ENCODE peak calls at places on chromosomes 7 and 10, in nine cellular contexts. One of them, this sample, is unnamed. For H3K9me3 and H3K36me3, the result is how much of the 10 kb centered on the place peaks cover.

GRCh38 chr7:101116898-101117297 is 10.0 kb upstream of the SERPINE1 start:
- DNase-seq in tibial artery: no peak
- DNase-seq in Panc1: no peak
- DNase-seq in left ventricle myocardium inferior: no peak
- DNase-seq in psoas muscle: peak
- DNase-seq in endodermal cell: no peak
- DNase-seq in PC-3: no peak
- DNase-seq in breast epithelium: no peak
- DNase-seq in Peyer's patch: no peak
- DNase-seq in this sample: no peak

GRCh38 chr10:110504111-110504735 is 6.5 kb downstream of the DUSP5 start:
- DNase-seq in tibial artery: peak
- DNase-seq in Panc1: no peak
- DNase-seq in left ventricle myocardium inferior: no peak
- DNase-seq in psoas muscle: no peak
- DNase-seq in endodermal cell: no peak
- DNase-seq in PC-3: no peak
- DNase-seq in breast epithelium: peak
- DNase-seq in Peyer's patch: peak
- DNase-seq in this sample: peak

GRCh38 chr10:63700209-63700934 is 179.2 kb downstream of the REEP3 start:
- DNase-seq in tibial artery: peak
- DNase-seq in Panc1: peak
- DNase-seq in left ventricle myocardium inferior: no peak
- DNase-seq in psoas muscle: peak
- DNase-seq in endodermal cell: no peak
- DNase-seq in PC-3: peak
- DNase-seq in breast epithelium: no peak
- DNase-seq in Peyer's patch: peak
- DNase-seq in this sample: no peak

GRCh38 chr10:73809061-73809818 is 2.2 kb downstream of the NDST2 start:
- DNase-seq in tibial artery: no peak
- DNase-seq in Panc1: no peak
- DNase-seq in left ventricle myocardium inferior: no peak
- DNase-seq in psoas muscle: peak
- DNase-seq in endodermal cell: no peak
- DNase-seq in PC-3: no peak
- DNase-seq in breast epithelium: no peak
- DNase-seq in Peyer's patch: no peak
- DNase-seq in this sample: no peak

GRCh38 chr10:79147796-79148451 is 79.2 kb downstream of the ZMIZ1 start:
- DNase-seq in tibial artery: no peak
- DNase-seq in Panc1: no peak
- DNase-seq in left ventricle myocardium inferior: no peak
- DNase-seq in psoas muscle: no peak
- DNase-seq in endodermal cell: no peak
- DNase-seq in PC-3: no peak
- DNase-seq in breast epithelium: no peak
- DNase-seq in Peyer's patch: no peak
- DNase-seq in this sample: no peak

GRCh38 chr10:46539596-46540411 is 16.7 kb downstream of the GPRIN2 start:
- DNase-seq in tibial artery: no peak
- DNase-seq in Panc1: no peak
- DNase-seq in left ventricle myocardium inferior: no peak
- DNase-seq in psoas muscle: peak
- DNase-seq in endodermal cell: no peak
- DNase-seq in PC-3: no peak
- DNase-seq in breast epithelium: no peak
- DNase-seq in Peyer's patch: peak
- DNase-seq in this sample: no peak

GRCh38 chr7:87941138-87941537 is 7.1 kb downstream of the ADAM22 start:
- DNase-seq in tibial artery: no peak
- DNase-seq in Panc1: no peak
- DNase-seq in left ventricle myocardium inferior: no peak
- DNase-seq in psoas muscle: no peak
- DNase-seq in endodermal cell: no peak
- DNase-seq in PC-3: peak
- DNase-seq in breast epithelium: no peak
- DNase-seq in Peyer's patch: no peak
- DNase-seq in this sample: no peak

GRCh38 chr10:20118119-20118518 is 301.9 kb downstream of the PLXDC2 start:
- DNase-seq in tibial artery: no peak
- DNase-seq in Panc1: no peak
- DNase-seq in left ventricle myocardium inferior: no peak
- DNase-seq in psoas muscle: no peak
- DNase-seq in endodermal cell: no peak
- DNase-seq in PC-3: no peak
- DNase-seq in breast epithelium: no peak
- DNase-seq in Peyer's patch: no peak
- DNase-seq in this sample: no peak

GRCh38 chr7:70032673-70033072 is 434.4 kb downstream of the AUTS2 start:
- DNase-seq in tibial artery: no peak
- DNase-seq in Panc1: no peak
- DNase-seq in left ventricle myocardium inferior: no peak
- DNase-seq in psoas muscle: no peak
- DNase-seq in endodermal cell: no peak
- DNase-seq in PC-3: no peak
- DNase-seq in breast epithelium: no peak
- DNase-seq in Peyer's patch: no peak
- DNase-seq in this sample: no peak

GRCh38 chr7:143222782-143223181 is 945 bp downstream of the TAS2R40 start:
- DNase-seq in tibial artery: peak
- DNase-seq in Panc1: no peak
- DNase-seq in left ventricle myocardium inferior: peak
- DNase-seq in psoas muscle: no peak
- DNase-seq in endodermal cell: no peak
- DNase-seq in PC-3: no peak
- DNase-seq in breast epithelium: no peak
- DNase-seq in Peyer's patch: no peak
- DNase-seq in this sample: no peak

GRCh38 chr10:6494934-6495592 is 85.0 kb downstream of the PRKCQ start:
- DNase-seq in tibial artery: no peak
- DNase-seq in Panc1: no peak
- DNase-seq in left ventricle myocardium inferior: no peak
- DNase-seq in psoas muscle: no peak
- DNase-seq in endodermal cell: no peak
- DNase-seq in PC-3: no peak
- DNase-seq in breast epithelium: no peak
- DNase-seq in Peyer's patch: peak
- DNase-seq in this sample: peak

GRCh38 chr10:74213571-74214162 is 62.6 kb downstream of the ADK start:
- DNase-seq in tibial artery: peak
- DNase-seq in Panc1: no peak
- DNase-seq in left ventricle myocardium inferior: no peak
- DNase-seq in psoas muscle: no peak
- DNase-seq in endodermal cell: peak
- DNase-seq in PC-3: peak
- DNase-seq in breast epithelium: no peak
- DNase-seq in Peyer's patch: peak
- DNase-seq in this sample: peak

GRCh38 chr7:133984023-133984422 is 143.1 kb upstream of the LRGUK start:
- DNase-seq in tibial artery: no peak
- DNase-seq in Panc1: no peak
- DNase-seq in left ventricle myocardium inferior: no peak
- DNase-seq in psoas muscle: no peak
- DNase-seq in endodermal cell: no peak
- DNase-seq in PC-3: no peak
- DNase-seq in breast epithelium: no peak
- DNase-seq in Peyer's patch: no peak
- DNase-seq in this sample: no peak

GRCh38 chr10:1299041-1299726 is 243.0 kb downstream of the WDR37 start:
- DNase-seq in tibial artery: no peak
- DNase-seq in Panc1: no peak
- DNase-seq in left ventricle myocardium inferior: no peak
- DNase-seq in psoas muscle: no peak
- DNase-seq in endodermal cell: no peak
- DNase-seq in PC-3: no peak
- DNase-seq in breast epithelium: no peak
- DNase-seq in Peyer's patch: no peak
- DNase-seq in this sample: no peak

GRCh38 chr10:1295756-1296480 is 239.7 kb downstream of the WDR37 start:
- DNase-seq in tibial artery: no peak
- DNase-seq in Panc1: no peak
- DNase-seq in left ventricle myocardium inferior: no peak
- DNase-seq in psoas muscle: no peak
- DNase-seq in endodermal cell: no peak
- DNase-seq in PC-3: no peak
- DNase-seq in breast epithelium: no peak
- DNase-seq in Peyer's patch: no peak
- DNase-seq in this sample: no peak

GRCh38 chr10:1300218-1300617 is 244.0 kb downstream of the WDR37 start:
- DNase-seq in tibial artery: no peak
- DNase-seq in Panc1: no peak
- DNase-seq in left ventricle myocardium inferior: no peak
- DNase-seq in psoas muscle: no peak
- DNase-seq in endodermal cell: no peak
- DNase-seq in PC-3: no peak
- DNase-seq in breast epithelium: no peak
- DNase-seq in Peyer's patch: no peak
- DNase-seq in this sample: no peak

GRCh38 chr10:1294748-1295147 is 238.6 kb downstream of the WDR37 start:
- DNase-seq in tibial artery: no peak
- DNase-seq in Panc1: no peak
- DNase-seq in left ventricle myocardium inferior: no peak
- DNase-seq in psoas muscle: no peak
- DNase-seq in endodermal cell: no peak
- DNase-seq in PC-3: no peak
- DNase-seq in breast epithelium: no peak
- DNase-seq in Peyer's patch: no peak
- DNase-seq in this sample: no peak

GRCh38 chr10:1297566-1298301 is 241.5 kb downstream of the WDR37 start:
- DNase-seq in tibial artery: no peak
- DNase-seq in Panc1: no peak
- DNase-seq in left ventricle myocardium inferior: no peak
- DNase-seq in psoas muscle: no peak
- DNase-seq in endodermal cell: peak
- DNase-seq in PC-3: no peak
- DNase-seq in breast epithelium: no peak
- DNase-seq in Peyer's patch: no peak
- DNase-seq in this sample: no peak
- H3K27ac ChIP-seq in tibial artery: no peak
- H3K27ac ChIP-seq in Panc1: no peak
- H3K27ac ChIP-seq in left ventricle myocardium inferior: no peak
- H3K27ac ChIP-seq in psoas muscle: no peak
- H3K27ac ChIP-seq in endodermal cell: no peak
- H3K27ac ChIP-seq in PC-3: no peak
- H3K27ac ChIP-seq in breast epithelium: no peak
- H3K27ac ChIP-seq in Peyer's patch: no peak
- H3K27ac ChIP-seq in this sample: no peak

GRCh38 chr7:13542451-13542850 is 447.0 kb downstream of the ETV1 start:
- DNase-seq in tibial artery: no peak
- DNase-seq in Panc1: no peak
- DNase-seq in left ventricle myocardium inferior: no peak
- DNase-seq in psoas muscle: no peak
- DNase-seq in endodermal cell: no peak
- DNase-seq in PC-3: no peak
- DNase-seq in breast epithelium: no peak
- DNase-seq in Peyer's patch: no peak
- DNase-seq in this sample: no peak
- H3K9me3 ChIP-seq in tibial artery: under half
- H3K9me3 ChIP-seq in Panc1: under half
- H3K9me3 ChIP-seq in left ventricle myocardium inferior: under half
- H3K9me3 ChIP-seq in psoas muscle: under half
- H3K9me3 ChIP-seq in endodermal cell: under half
- H3K9me3 ChIP-seq in PC-3: under half
- H3K9me3 ChIP-seq in breast epithelium: under half
- H3K9me3 ChIP-seq in Peyer's patch: under half
- H3K9me3 ChIP-seq in this sample: under half

DNA sequence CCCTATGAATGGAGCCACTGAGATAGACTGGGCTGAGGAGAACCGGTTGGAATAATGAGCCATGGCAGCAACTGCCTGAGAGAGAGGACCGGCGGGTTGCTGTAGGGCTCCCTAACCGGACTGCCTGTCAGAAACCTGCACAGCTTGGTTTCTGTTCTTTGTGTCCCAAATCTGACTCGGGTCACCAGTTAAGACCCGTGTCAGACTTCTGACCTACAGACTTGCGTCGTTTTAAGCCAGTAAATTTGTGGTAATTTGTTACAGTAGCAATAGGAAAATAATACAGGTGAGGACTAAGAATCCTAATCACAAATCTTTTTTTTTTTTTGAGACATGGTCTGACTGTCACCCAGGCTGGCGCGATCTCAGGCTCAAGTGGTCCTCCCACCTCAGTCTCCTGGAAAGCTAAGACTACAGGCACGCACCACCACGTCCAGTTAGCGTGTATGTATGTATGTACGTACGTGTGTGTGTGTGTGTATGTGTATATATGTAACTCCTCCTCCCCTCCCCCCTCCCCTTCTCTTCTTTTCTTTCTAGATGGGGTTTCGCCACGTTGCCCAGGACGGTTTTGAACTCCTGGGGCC is 671 bp upstream of the DDX56 start:
- DNase-seq in tibial artery: no peak
- DNase-seq in Panc1: no peak
- DNase-seq in left ventricle myocardium inferior: no peak
- DNase-seq in psoas muscle: no peak
- DNase-seq in endodermal cell: no peak
- DNase-seq in PC-3: no peak
- DNase-seq in breast epithelium: no peak
- DNase-seq in Peyer's patch: no peak
- DNase-seq in this sample: no peak
- H3K36me3 ChIP-seq in tibial artery: half or more
- H3K36me3 ChIP-seq in Panc1: under half
- H3K36me3 ChIP-seq in left ventricle myocardium inferior: half or more
- H3K36me3 ChIP-seq in psoas muscle: half or more
- H3K36me3 ChIP-seq in endodermal cell: half or more
- H3K36me3 ChIP-seq in PC-3: under half
- H3K36me3 ChIP-seq in breast epithelium: under half
- H3K36me3 ChIP-seq in Peyer's patch: under half
- H3K36me3 ChIP-seq in this sample: half or more

GRCh38 chr10:14954934-14955333 is 1.0 kb upstream of the DCLRE1C start:
- DNase-seq in tibial artery: no peak
- DNase-seq in Panc1: no peak
- DNase-seq in left ventricle myocardium inferior: no peak
- DNase-seq in psoas muscle: peak
- DNase-seq in endodermal cell: no peak
- DNase-seq in PC-3: no peak
- DNase-seq in breast epithelium: no peak
- DNase-seq in Peyer's patch: no peak
- DNase-seq in this sample: no peak

GRCh38 chr10:14953452-14954000 is 370 bp downstream of the DCLRE1C start:
- DNase-seq in tibial artery: peak
- DNase-seq in Panc1: no peak
- DNase-seq in left ventricle myocardium inferior: peak
- DNase-seq in psoas muscle: peak
- DNase-seq in endodermal cell: no peak
- DNase-seq in PC-3: peak
- DNase-seq in breast epithelium: peak
- DNase-seq in Peyer's patch: peak
- DNase-seq in this sample: peak

GRCh38 chr10:14959221-14960057 is at the start of gene MEIG1:
- DNase-seq in tibial artery: peak
- DNase-seq in Panc1: peak
- DNase-seq in left ventricle myocardium inferior: peak
- DNase-seq in psoas muscle: peak
- DNase-seq in endodermal cell: peak
- DNase-seq in PC-3: peak
- DNase-seq in breast epithelium: peak
- DNase-seq in Peyer's patch: peak
- DNase-seq in this sample: peak

GRCh38 chr10:14954001-14954770 is at the start of gene DCLRE1C:
- DNase-seq in tibial artery: peak
- DNase-seq in Panc1: no peak
- DNase-seq in left ventricle myocardium inferior: peak
- DNase-seq in psoas muscle: peak
- DNase-seq in endodermal cell: peak
- DNase-seq in PC-3: peak
- DNase-seq in breast epithelium: peak
- DNase-seq in Peyer's patch: peak
- DNase-seq in this sample: peak

GRCh38 chr10:14958872-14959220 is 342 bp upstream of the MEIG1 start:
- DNase-seq in tibial artery: no peak
- DNase-seq in Panc1: no peak
- DNase-seq in left ventricle myocardium inferior: no peak
- DNase-seq in psoas muscle: no peak
- DNase-seq in endodermal cell: no peak
- DNase-seq in PC-3: no peak
- DNase-seq in breast epithelium: no peak
- DNase-seq in Peyer's patch: no peak
- DNase-seq in this sample: no peak
- H3K27ac ChIP-seq in tibial artery: peak
- H3K27ac ChIP-seq in Panc1: peak
- H3K27ac ChIP-seq in left ventricle myocardium inferior: peak
- H3K27ac ChIP-seq in psoas muscle: peak
- H3K27ac ChIP-seq in endodermal cell: no peak
- H3K27ac ChIP-seq in PC-3: no peak
- H3K27ac ChIP-seq in breast epithelium: peak
- H3K27ac ChIP-seq in Peyer's patch: peak
- H3K27ac ChIP-seq in this sample: peak

This sample was measured in CD4-positive, CD25-positive, alpha-beta regulatory T cell.